ENCODE peak calls at places on chromosomes 3 and 15, in eight cellular contexts. One of them, this sample, is unnamed.

GRCh38 chr15:40307421-40308165 is at the start of gene PLCB2:
- DNase-seq in fibroblast of mammary gland: no peak
- DNase-seq in fibroblast of lung: no peak
- DNase-seq in stimulated activated CD8-positive, alpha-beta memory T cell treated with anti-CD3 and anti-CD28 coated beads, Interleukin-12 subunit alpha, Interleukin-12 subunit beta, amount 100 ng/mL, for 4 hours: peak
- DNase-seq in activated CD4-positive, alpha-beta T cell treated with anti-CD3 and anti-CD28 coated beads, Interleukin-2, amount 10 ng/mL, durations not matched to agents 7 days and 5 days: peak
- DNase-seq in GM04504: no peak
- DNase-seq in HS-27A: no peak
- DNase-seq in stimulated activated naive CD4-positive, alpha-beta T cell: peak
- DNase-seq in this sample: no peak

GRCh38 chr15:31328999-31329639 is 2.5 kb downstream of the KLF13 start:
- DNase-seq in stimulated activated CD8-positive, alpha-beta memory T cell treated with anti-CD3 and anti-CD28 coated beads, Interleukin-12 subunit alpha, Interleukin-12 subunit beta, amount 100 ng/mL, for 4 hours: no peak
- DNase-seq in stimulated activated naive CD4-positive, alpha-beta T cell: peak
- DNase-seq in fibroblast of mammary gland: no peak
- DNase-seq in fibroblast of lung: no peak
- DNase-seq in GM04504: no peak
- DNase-seq in activated CD4-positive, alpha-beta T cell treated with anti-CD3 and anti-CD28 coated beads, Interleukin-2, amount 10 ng/mL, durations not matched to agents 7 days and 5 days: peak
- DNase-seq in HS-27A: no peak
- DNase-seq in this sample: no peak

GRCh38 chr3:157526036-157526435 is 22.8 kb upstream of the VEPH1 start:
- DNase-seq in fibroblast of lung: peak
- DNase-seq in fibroblast of mammary gland: no peak
- DNase-seq in stimulated activated naive CD4-positive, alpha-beta T cell: no peak
- DNase-seq in GM04504: no peak
- DNase-seq in HS-27A: no peak
- DNase-seq in activated CD4-positive, alpha-beta T cell treated with anti-CD3 and anti-CD28 coated beads, Interleukin-2, amount 10 ng/mL, durations not matched to agents 7 days and 5 days: no peak
- DNase-seq in stimulated activated CD8-positive, alpha-beta memory T cell treated with anti-CD3 and anti-CD28 coated beads, Interleukin-12 subunit alpha, Interleukin-12 subunit beta, amount 100 ng/mL, for 4 hours: no peak
- DNase-seq in this sample: no peak

GRCh38 chr3:126781889-126782491 is 78.0 kb downstream of the CHCHD6 start:
- DNase-seq in stimulated activated naive CD4-positive, alpha-beta T cell: no peak
- DNase-seq in GM04504: peak
- DNase-seq in activated CD4-positive, alpha-beta T cell treated with anti-CD3 and anti-CD28 coated beads, Interleukin-2, amount 10 ng/mL, durations not matched to agents 7 days and 5 days: no peak
- DNase-seq in HS-27A: peak
- DNase-seq in stimulated activated CD8-positive, alpha-beta memory T cell treated with anti-CD3 and anti-CD28 coated beads, Interleukin-12 subunit alpha, Interleukin-12 subunit beta, amount 100 ng/mL, for 4 hours: no peak
- DNase-seq in fibroblast of lung: peak
- DNase-seq in fibroblast of mammary gland: peak
- DNase-seq in this sample: peak

GRCh38 chr3:157175678-157176077 is 15.7 kb upstream of the CCNL1 start:
- DNase-seq in HS-27A: no peak
- DNase-seq in GM04504: no peak
- DNase-seq in fibroblast of lung: peak
- DNase-seq in activated CD4-positive, alpha-beta T cell treated with anti-CD3 and anti-CD28 coated beads, Interleukin-2, amount 10 ng/mL, durations not matched to agents 7 days and 5 days: peak
- DNase-seq in stimulated activated CD8-positive, alpha-beta memory T cell treated with anti-CD3 and anti-CD28 coated beads, Interleukin-12 subunit alpha, Interleukin-12 subunit beta, amount 100 ng/mL, for 4 hours: no peak
- DNase-seq in fibroblast of mammary gland: no peak
- DNase-seq in stimulated activated naive CD4-positive, alpha-beta T cell: no peak
- DNase-seq in this sample: no peak

GRCh38 chr15:47293763-47294162 is 423.5 kb upstream of the SEMA6D start:
- DNase-seq in stimulated activated CD8-positive, alpha-beta memory T cell treated with anti-CD3 and anti-CD28 coated beads, Interleukin-12 subunit alpha, Interleukin-12 subunit beta, amount 100 ng/mL, for 4 hours: no peak
- DNase-seq in HS-27A: peak
- DNase-seq in stimulated activated naive CD4-positive, alpha-beta T cell: no peak
- DNase-seq in fibroblast of mammary gland: peak
- DNase-seq in fibroblast of lung: peak
- DNase-seq in activated CD4-positive, alpha-beta T cell treated with anti-CD3 and anti-CD28 coated beads, Interleukin-2, amount 10 ng/mL, durations not matched to agents 7 days and 5 days: no peak
- DNase-seq in GM04504: peak
- DNase-seq in this sample: peak

GRCh38 chr15:101514318-101514717 is 24.8 kb upstream of the PCSK6 start:
- DNase-seq in activated CD4-positive, alpha-beta T cell treated with anti-CD3 and anti-CD28 coated beads, Interleukin-2, amount 10 ng/mL, durations not matched to agents 7 days and 5 days: no peak
- DNase-seq in HS-27A: no peak
- DNase-seq in fibroblast of lung: no peak
- DNase-seq in GM04504: no peak
- DNase-seq in fibroblast of mammary gland: no peak
- DNase-seq in stimulated activated naive CD4-positive, alpha-beta T cell: no peak
- DNase-seq in stimulated activated CD8-positive, alpha-beta memory T cell treated with anti-CD3 and anti-CD28 coated beads, Interleukin-12 subunit alpha, Interleukin-12 subunit beta, amount 100 ng/mL, for 4 hours: no peak
- DNase-seq in this sample: no peak

GRCh38 chr3:124653071-124653470 is 77.2 kb upstream of the UMPS start:
- DNase-seq in stimulated activated naive CD4-positive, alpha-beta T cell: no peak
- DNase-seq in GM04504: no peak
- DNase-seq in stimulated activated CD8-positive, alpha-beta memory T cell treated with anti-CD3 and anti-CD28 coated beads, Interleukin-12 subunit alpha, Interleukin-12 subunit beta, amount 100 ng/mL, for 4 hours: no peak
- DNase-seq in fibroblast of lung: no peak
- DNase-seq in HS-27A: no peak
- DNase-seq in activated CD4-positive, alpha-beta T cell treated with anti-CD3 and anti-CD28 coated beads, Interleukin-2, amount 10 ng/mL, durations not matched to agents 7 days and 5 days: no peak
- DNase-seq in fibroblast of mammary gland: no peak
- DNase-seq in this sample: no peak

GRCh38 chr15:77627581-77627980 is 5.1 kb downstream of the LINGO1 start:
- DNase-seq in fibroblast of mammary gland: no peak
- DNase-seq in fibroblast of lung: no peak
- DNase-seq in stimulated activated naive CD4-positive, alpha-beta T cell: no peak
- DNase-seq in GM04504: no peak
- DNase-seq in HS-27A: no peak
- DNase-seq in activated CD4-positive, alpha-beta T cell treated with anti-CD3 and anti-CD28 coated beads, Interleukin-2, amount 10 ng/mL, durations not matched to agents 7 days and 5 days: no peak
- DNase-seq in stimulated activated CD8-positive, alpha-beta memory T cell treated with anti-CD3 and anti-CD28 coated beads, Interleukin-12 subunit alpha, Interleukin-12 subunit beta, amount 100 ng/mL, for 4 hours: no peak
- DNase-seq in this sample: no peak

GRCh38 chr15:43292375-43293078 is 25.8 kb upstream of the TGM5 start:
- DNase-seq in stimulated activated CD8-positive, alpha-beta memory T cell treated with anti-CD3 and anti-CD28 coated beads, Interleukin-12 subunit alpha, Interleukin-12 subunit beta, amount 100 ng/mL, for 4 hours: no peak
- DNase-seq in activated CD4-positive, alpha-beta T cell treated with anti-CD3 and anti-CD28 coated beads, Interleukin-2, amount 10 ng/mL, durations not matched to agents 7 days and 5 days: no peak
- DNase-seq in HS-27A: no peak
- DNase-seq in fibroblast of mammary gland: peak
- DNase-seq in stimulated activated naive CD4-positive, alpha-beta T cell: no peak
- DNase-seq in GM04504: no peak
- DNase-seq in fibroblast of lung: peak
- DNase-seq in this sample: peak

GRCh38 chr3:129276385-129276784 is 2.3 kb upstream of the HMCES start:
- DNase-seq in HS-27A: no peak
- DNase-seq in activated CD4-positive, alpha-beta T cell treated with anti-CD3 and anti-CD28 coated beads, Interleukin-2, amount 10 ng/mL, durations not matched to agents 7 days and 5 days: no peak
- DNase-seq in fibroblast of mammary gland: no peak
- DNase-seq in stimulated activated CD8-positive, alpha-beta memory T cell treated with anti-CD3 and anti-CD28 coated beads, Interleukin-12 subunit alpha, Interleukin-12 subunit beta, amount 100 ng/mL, for 4 hours: no peak
- DNase-seq in stimulated activated naive CD4-positive, alpha-beta T cell: no peak
- DNase-seq in fibroblast of lung: no peak
- DNase-seq in GM04504: no peak
- DNase-seq in this sample: no peak

GRCh38 chr3:30286007-30286669 is 320.3 kb upstream of the TGFBR2 start:
- DNase-seq in fibroblast of lung: peak
- DNase-seq in stimulated activated CD8-positive, alpha-beta memory T cell treated with anti-CD3 and anti-CD28 coated beads, Interleukin-12 subunit alpha, Interleukin-12 subunit beta, amount 100 ng/mL, for 4 hours: no peak
- DNase-seq in fibroblast of mammary gland: peak
- DNase-seq in activated CD4-positive, alpha-beta T cell treated with anti-CD3 and anti-CD28 coated beads, Interleukin-2, amount 10 ng/mL, durations not matched to agents 7 days and 5 days: no peak
- DNase-seq in stimulated activated naive CD4-positive, alpha-beta T cell: no peak
- DNase-seq in GM04504: peak
- DNase-seq in HS-27A: peak
- DNase-seq in this sample: peak

GRCh38 chr3:150765949-150766720 is 3.2 kb upstream of the SIAH2 start:
- DNase-seq in activated CD4-positive, alpha-beta T cell treated with anti-CD3 and anti-CD28 coated beads, Interleukin-2, amount 10 ng/mL, durations not matched to agents 7 days and 5 days: no peak
- DNase-seq in stimulated activated naive CD4-positive, alpha-beta T cell: no peak
- DNase-seq in stimulated activated CD8-positive, alpha-beta memory T cell treated with anti-CD3 and anti-CD28 coated beads, Interleukin-12 subunit alpha, Interleukin-12 subunit beta, amount 100 ng/mL, for 4 hours: no peak
- DNase-seq in fibroblast of lung: no peak
- DNase-seq in fibroblast of mammary gland: peak
- DNase-seq in GM04504: no peak
- DNase-seq in HS-27A: no peak
- DNase-seq in this sample: no peak

GRCh38 chr15:84570164-84570692 is 30.6 kb upstream of the ZSCAN2 start:
- DNase-seq in fibroblast of mammary gland: peak
- DNase-seq in stimulated activated naive CD4-positive, alpha-beta T cell: peak
- DNase-seq in activated CD4-positive, alpha-beta T cell treated with anti-CD3 and anti-CD28 coated beads, Interleukin-2, amount 10 ng/mL, durations not matched to agents 7 days and 5 days: peak
- DNase-seq in fibroblast of lung: no peak
- DNase-seq in HS-27A: no peak
- DNase-seq in GM04504: no peak
- DNase-seq in stimulated activated CD8-positive, alpha-beta memory T cell treated with anti-CD3 and anti-CD28 coated beads, Interleukin-12 subunit alpha, Interleukin-12 subunit beta, amount 100 ng/mL, for 4 hours: peak
- DNase-seq in this sample: peak

GRCh38 chr3:166071-166470 is 30.5 kb upstream of the CHL1 start:
- DNase-seq in activated CD4-positive, alpha-beta T cell treated with anti-CD3 and anti-CD28 coated beads, Interleukin-2, amount 10 ng/mL, durations not matched to agents 7 days and 5 days: no peak
- DNase-seq in GM04504: no peak
- DNase-seq in stimulated activated naive CD4-positive, alpha-beta T cell: no peak
- DNase-seq in fibroblast of mammary gland: peak
- DNase-seq in stimulated activated CD8-positive, alpha-beta memory T cell treated with anti-CD3 and anti-CD28 coated beads, Interleukin-12 subunit alpha, Interleukin-12 subunit beta, amount 100 ng/mL, for 4 hours: no peak
- DNase-seq in HS-27A: no peak
- DNase-seq in fibroblast of lung: no peak
- DNase-seq in this sample: no peak

GRCh38 chr15:64343841-64344240 is 12.1 kb downstream of the CSNK1G1 start:
- DNase-seq in GM04504: no peak
- DNase-seq in fibroblast of lung: peak
- DNase-seq in stimulated activated naive CD4-positive, alpha-beta T cell: no peak
- DNase-seq in fibroblast of mammary gland: peak
- DNase-seq in HS-27A: no peak
- DNase-seq in activated CD4-positive, alpha-beta T cell treated with anti-CD3 and anti-CD28 coated beads, Interleukin-2, amount 10 ng/mL, durations not matched to agents 7 days and 5 days: no peak
- DNase-seq in stimulated activated CD8-positive, alpha-beta memory T cell treated with anti-CD3 and anti-CD28 coated beads, Interleukin-12 subunit alpha, Interleukin-12 subunit beta, amount 100 ng/mL, for 4 hours: no peak
- DNase-seq in this sample: peak

GRCh38 chr15:43215961-43216360 is 4.9 kb downstream of the EPB42 start:
- DNase-seq in fibroblast of mammary gland: no peak
- DNase-seq in fibroblast of lung: no peak
- DNase-seq in stimulated activated CD8-positive, alpha-beta memory T cell treated with anti-CD3 and anti-CD28 coated beads, Interleukin-12 subunit alpha, Interleukin-12 subunit beta, amount 100 ng/mL, for 4 hours: no peak
- DNase-seq in stimulated activated naive CD4-positive, alpha-beta T cell: no peak
- DNase-seq in activated CD4-positive, alpha-beta T cell treated with anti-CD3 and anti-CD28 coated beads, Interleukin-2, amount 10 ng/mL, durations not matched to agents 7 days and 5 days: no peak
- DNase-seq in GM04504: no peak
- DNase-seq in HS-27A: no peak
- DNase-seq in this sample: peak

GRCh38 chr3:126419151-126419703 is 24.5 kb downstream of the CFAP100 start:
- DNase-seq in fibroblast of mammary gland: no peak
- DNase-seq in stimulated activated CD8-positive, alpha-beta memory T cell treated with anti-CD3 and anti-CD28 coated beads, Interleukin-12 subunit alpha, Interleukin-12 subunit beta, amount 100 ng/mL, for 4 hours: no peak
- DNase-seq in GM04504: no peak
- DNase-seq in HS-27A: no peak
- DNase-seq in fibroblast of lung: no peak
- DNase-seq in stimulated activated naive CD4-positive, alpha-beta T cell: no peak
- DNase-seq in activated CD4-positive, alpha-beta T cell treated with anti-CD3 and anti-CD28 coated beads, Interleukin-2, amount 10 ng/mL, durations not matched to agents 7 days and 5 days: no peak
- DNase-seq in this sample: no peak

GRCh38 chr3:10384541-10385360 is 63.8 kb upstream of the SEC13 start:
- DNase-seq in fibroblast of lung: no peak
- DNase-seq in stimulated activated CD8-positive, alpha-beta memory T cell treated with anti-CD3 and anti-CD28 coated beads, Interleukin-12 subunit alpha, Interleukin-12 subunit beta, amount 100 ng/mL, for 4 hours: no peak
- DNase-seq in stimulated activated naive CD4-positive, alpha-beta T cell: no peak
- DNase-seq in fibroblast of mammary gland: no peak
- DNase-seq in GM04504: no peak
- DNase-seq in HS-27A: no peak
- DNase-seq in activated CD4-positive, alpha-beta T cell treated with anti-CD3 and anti-CD28 coated beads, Interleukin-2, amount 10 ng/mL, durations not matched to agents 7 days and 5 days: no peak
- DNase-seq in this sample: no peak

GRCh38 chr15:86690566-86690965 is 610.9 kb downstream of the AGBL1 start:
- DNase-seq in fibroblast of mammary gland: no peak
- DNase-seq in HS-27A: no peak
- DNase-seq in fibroblast of lung: no peak
- DNase-seq in activated CD4-positive, alpha-beta T cell treated with anti-CD3 and anti-CD28 coated beads, Interleukin-2, amount 10 ng/mL, durations not matched to agents 7 days and 5 days: peak
- DNase-seq in stimulated activated naive CD4-positive, alpha-beta T cell: no peak
- DNase-seq in GM04504: no peak
- DNase-seq in stimulated activated CD8-positive, alpha-beta memory T cell treated with anti-CD3 and anti-CD28 coated beads, Interleukin-12 subunit alpha, Interleukin-12 subunit beta, amount 100 ng/mL, for 4 hours: no peak
- DNase-seq in this sample: no peak

GRCh38 chr3:139537795-139538538 is 1.6 kb downstream of the RBP1 start:
- DNase-seq in fibroblast of mammary gland: no peak
- DNase-seq in stimulated activated CD8-positive, alpha-beta memory T cell treated with anti-CD3 and anti-CD28 coated beads, Interleukin-12 subunit alpha, Interleukin-12 subunit beta, amount 100 ng/mL, for 4 hours: no peak
- DNase-seq in stimulated activated naive CD4-positive, alpha-beta T cell: no peak
- DNase-seq in GM04504: no peak
- DNase-seq in HS-27A: no peak
- DNase-seq in activated CD4-positive, alpha-beta T cell treated with anti-CD3 and anti-CD28 coated beads, Interleukin-2, amount 10 ng/mL, durations not matched to agents 7 days and 5 days: no peak
- DNase-seq in fibroblast of lung: no peak
- DNase-seq in this sample: no peak

GRCh38 chr3:42733501-42734262 is 31.1 kb upstream of the HHATL start:
- DNase-seq in GM04504: no peak
- DNase-seq in fibroblast of lung: no peak
- DNase-seq in fibroblast of mammary gland: no peak
- DNase-seq in activated CD4-positive, alpha-beta T cell treated with anti-CD3 and anti-CD28 coated beads, Interleukin-2, amount 10 ng/mL, durations not matched to agents 7 days and 5 days: no peak
- DNase-seq in stimulated activated naive CD4-positive, alpha-beta T cell: no peak
- DNase-seq in stimulated activated CD8-positive, alpha-beta memory T cell treated with anti-CD3 and anti-CD28 coated beads, Interleukin-12 subunit alpha, Interleukin-12 subunit beta, amount 100 ng/mL, for 4 hours: no peak
- DNase-seq in HS-27A: no peak
- DNase-seq in this sample: no peak

GRCh38 chr15:86691091-86691490 is 611.4 kb downstream of the AGBL1 start:
- DNase-seq in fibroblast of lung: no peak
- DNase-seq in fibroblast of mammary gland: no peak
- DNase-seq in HS-27A: no peak
- DNase-seq in stimulated activated naive CD4-positive, alpha-beta T cell: no peak
- DNase-seq in activated CD4-positive, alpha-beta T cell treated with anti-CD3 and anti-CD28 coated beads, Interleukin-2, amount 10 ng/mL, durations not matched to agents 7 days and 5 days: no peak
- DNase-seq in GM04504: no peak
- DNase-seq in stimulated activated CD8-positive, alpha-beta memory T cell treated with anti-CD3 and anti-CD28 coated beads, Interleukin-12 subunit alpha, Interleukin-12 subunit beta, amount 100 ng/mL, for 4 hours: no peak
- DNase-seq in this sample: no peak

GRCh38 chr3:73137736-73138403 is 76.4 kb downstream of the EBLN2 start:
- DNase-seq in GM04504: no peak
- DNase-seq in activated CD4-positive, alpha-beta T cell treated with anti-CD3 and anti-CD28 coated beads, Interleukin-2, amount 10 ng/mL, durations not matched to agents 7 days and 5 days: no peak
- DNase-seq in stimulated activated CD8-positive, alpha-beta memory T cell treated with anti-CD3 and anti-CD28 coated beads, Interleukin-12 subunit alpha, Interleukin-12 subunit beta, amount 100 ng/mL, for 4 hours: no peak
- DNase-seq in fibroblast of lung: no peak
- DNase-seq in fibroblast of mammary gland: no peak
- DNase-seq in stimulated activated naive CD4-positive, alpha-beta T cell: no peak
- DNase-seq in HS-27A: no peak
- DNase-seq in this sample: no peak

GRCh38 chr15:39188930-39189329 is 391.9 kb upstream of the THBS1 start:
- DNase-seq in GM04504: peak
- DNase-seq in fibroblast of mammary gland: peak
- DNase-seq in fibroblast of lung: peak
- DNase-seq in HS-27A: no peak
- DNase-seq in stimulated activated CD8-positive, alpha-beta memory T cell treated with anti-CD3 and anti-CD28 coated beads, Interleukin-12 subunit alpha, Interleukin-12 subunit beta, amount 100 ng/mL, for 4 hours: no peak
- DNase-seq in activated CD4-positive, alpha-beta T cell treated with anti-CD3 and anti-CD28 coated beads, Interleukin-2, amount 10 ng/mL, durations not matched to agents 7 days and 5 days: no peak
- DNase-seq in stimulated activated naive CD4-positive, alpha-beta T cell: no peak
- DNase-seq in this sample: peak

GRCh38 chr15:69801132-69801531 is 296.6 kb downstream of the TLE3 start:
- DNase-seq in HS-27A: no peak
- DNase-seq in stimulated activated CD8-positive, alpha-beta memory T cell treated with anti-CD3 and anti-CD28 coated beads, Interleukin-12 subunit alpha, Interleukin-12 subunit beta, amount 100 ng/mL, for 4 hours: no peak
- DNase-seq in GM04504: no peak
- DNase-seq in stimulated activated naive CD4-positive, alpha-beta T cell: no peak
- DNase-seq in activated CD4-positive, alpha-beta T cell treated with anti-CD3 and anti-CD28 coated beads, Interleukin-2, amount 10 ng/mL, durations not matched to agents 7 days and 5 days: no peak
- DNase-seq in fibroblast of mammary gland: no peak
- DNase-seq in fibroblast of lung: no peak
- DNase-seq in this sample: no peak

GRCh38 chr3:71031914-71032521 is 551.5 kb downstream of the FOXP1 start:
- DNase-seq in GM04504: no peak
- DNase-seq in stimulated activated CD8-positive, alpha-beta memory T cell treated with anti-CD3 and anti-CD28 coated beads, Interleukin-12 subunit alpha, Interleukin-12 subunit beta, amount 100 ng/mL, for 4 hours: no peak
- DNase-seq in fibroblast of mammary gland: no peak
- DNase-seq in fibroblast of lung: no peak
- DNase-seq in activated CD4-positive, alpha-beta T cell treated with anti-CD3 and anti-CD28 coated beads, Interleukin-2, amount 10 ng/mL, durations not matched to agents 7 days and 5 days: no peak
- DNase-seq in stimulated activated naive CD4-positive, alpha-beta T cell: peak
- DNase-seq in HS-27A: no peak
- DNase-seq in this sample: no peak

GRCh38 chr15:40048155-40048792 is 9.3 kb upstream of the SRP14 start:
- DNase-seq in HS-27A: no peak
- DNase-seq in activated CD4-positive, alpha-beta T cell treated with anti-CD3 and anti-CD28 coated beads, Interleukin-2, amount 10 ng/mL, durations not matched to agents 7 days and 5 days: peak
- DNase-seq in stimulated activated CD8-positive, alpha-beta memory T cell treated with anti-CD3 and anti-CD28 coated beads, Interleukin-12 subunit alpha, Interleukin-12 subunit beta, amount 100 ng/mL, for 4 hours: no peak
- DNase-seq in fibroblast of lung: no peak
- DNase-seq in fibroblast of mammary gland: no peak
- DNase-seq in GM04504: no peak
- DNase-seq in stimulated activated naive CD4-positive, alpha-beta T cell: no peak
- DNase-seq in this sample: no peak

GRCh38 chr15:61522375-61522774 is 293.3 kb upstream of the RORA start:
- DNase-seq in stimulated activated CD8-positive, alpha-beta memory T cell treated with anti-CD3 and anti-CD28 coated beads, Interleukin-12 subunit alpha, Interleukin-12 subunit beta, amount 100 ng/mL, for 4 hours: no peak
- DNase-seq in fibroblast of lung: no peak
- DNase-seq in GM04504: no peak
- DNase-seq in stimulated activated naive CD4-positive, alpha-beta T cell: no peak
- DNase-seq in HS-27A: no peak
- DNase-seq in activated CD4-positive, alpha-beta T cell treated with anti-CD3 and anti-CD28 coated beads, Interleukin-2, amount 10 ng/mL, durations not matched to agents 7 days and 5 days: no peak
- DNase-seq in fibroblast of mammary gland: no peak
- DNase-seq in this sample: no peak

GRCh38 chr3:172808969-172809546 is 58.5 kb downstream of the ECT2 start:
- DNase-seq in stimulated activated CD8-positive, alpha-beta memory T cell treated with anti-CD3 and anti-CD28 coated beads, Interleukin-12 subunit alpha, Interleukin-12 subunit beta, amount 100 ng/mL, for 4 hours: no peak
- DNase-seq in activated CD4-positive, alpha-beta T cell treated with anti-CD3 and anti-CD28 coated beads, Interleukin-2, amount 10 ng/mL, durations not matched to agents 7 days and 5 days: no peak
- DNase-seq in stimulated activated naive CD4-positive, alpha-beta T cell: no peak
- DNase-seq in HS-27A: no peak
- DNase-seq in fibroblast of lung: peak
- DNase-seq in fibroblast of mammary gland: peak
- DNase-seq in GM04504: peak
- DNase-seq in this sample: peak

GRCh38 chr3:159964166-159964973 is 24.3 kb upstream of the IL12A start:
- DNase-seq in fibroblast of lung: peak
- DNase-seq in stimulated activated naive CD4-positive, alpha-beta T cell: no peak
- DNase-seq in GM04504: no peak
- DNase-seq in fibroblast of mammary gland: peak
- DNase-seq in HS-27A: peak
- DNase-seq in stimulated activated CD8-positive, alpha-beta memory T cell treated with anti-CD3 and anti-CD28 coated beads, Interleukin-12 subunit alpha, Interleukin-12 subunit beta, amount 100 ng/mL, for 4 hours: no peak
- DNase-seq in activated CD4-positive, alpha-beta T cell treated with anti-CD3 and anti-CD28 coated beads, Interleukin-2, amount 10 ng/mL, durations not matched to agents 7 days and 5 days: no peak
- DNase-seq in this sample: peak

GRCh38 chr3:66472313-66473134 is 28.3 kb downstream of the LRIG1 start:
- DNase-seq in fibroblast of mammary gland: peak
- DNase-seq in stimulated activated CD8-positive, alpha-beta memory T cell treated with anti-CD3 and anti-CD28 coated beads, Interleukin-12 subunit alpha, Interleukin-12 subunit beta, amount 100 ng/mL, for 4 hours: no peak
- DNase-seq in HS-27A: peak
- DNase-seq in fibroblast of lung: peak
- DNase-seq in GM04504: no peak
- DNase-seq in stimulated activated naive CD4-positive, alpha-beta T cell: no peak
- DNase-seq in activated CD4-positive, alpha-beta T cell treated with anti-CD3 and anti-CD28 coated beads, Interleukin-2, amount 10 ng/mL, durations not matched to agents 7 days and 5 days: peak
- DNase-seq in this sample: peak

This sample was measured in AG08395.